ENCODE peak calls at places on chromosomes 12 and 14, in six cellular contexts. M is progenitor cell of endocrine pancreas, Y is pancreas, E is A549, U is breast epithelium, H is astrocyte of the spinal cord. D is an unnamed sample.

GRCh38 chr12:29796823-29797263 is 13.1 kb upstream of the TMTC1 start:
- DNase-seq in M (no peak), Y (peak), E (no peak), U (no peak), H (peak), D (no peak)

GRCh38 chr14:32073537-32074189 is 3.4 kb upstream of the ARHGAP5 start:
- DNase-seq in M (no peak), Y (peak), E (peak), U (no peak), H (peak), D (no peak)

GRCh38 chr12:113240395-113240794 is 19.1 kb downstream of the TPCN1 start:
- DNase-seq in M (no peak), Y (no peak), E (no peak), U (no peak), H (no peak), D (no peak)

GRCh38 chr12:119236372-119236771 is 57.6 kb downstream of the HSPB8 start:
- DNase-seq in M (no peak), Y (no peak), E (no peak), U (no peak), H (no peak), D (no peak)

GRCh38 chr14:102688290-102688689 is 89.0 kb upstream of the TRAF3 start:
- DNase-seq in M (no peak), Y (no peak), E (no peak), U (no peak), H (no peak), D (no peak)

GRCh38 chr12:88420460-88420859 is 159.8 kb downstream of the KITLG start:
- DNase-seq in M (no peak), Y (no peak), E (peak), U (no peak), H (peak), D (no peak)

GRCh38 chr14:75279739-75280447 is 1.3 kb downstream of the FOS start:
- DNase-seq in M (no peak), Y (peak), E (no peak), U (no peak), H (peak), D (no peak)

GRCh38 chr14:101476258-101476930 is 84.9 kb upstream of the DIO3 start:
- DNase-seq in M (no peak), Y (peak), E (no peak), U (no peak), H (no peak), D (no peak)

GRCh38 chr14:90546767-90547166 is 149.9 kb downstream of the CALM1 start:
- DNase-seq in M (no peak), Y (no peak), E (no peak), U (no peak), H (no peak), D (no peak)

GRCh38 chr14:32808574-32809098 is 130.0 kb upstream of the NPAS3 start:
- DNase-seq in M (no peak), Y (peak), E (no peak), U (no peak), H (peak), D (no peak)

GRCh38 chr12:89752331-89752730 is 43.7 kb upstream of the ATP2B1 start:
- DNase-seq in M (no peak), Y (no peak), E (no peak), U (no peak), H (no peak), D (no peak)

GRCh38 chr12:45349911-45350310 is 134.0 kb downstream of the ANO6 start:
- DNase-seq in M (no peak), Y (no peak), E (no peak), U (no peak), H (no peak), D (no peak)

GRCh38 chr14:50001146-50001998 is 108.5 kb downstream of the ARF6 start:
- DNase-seq in M (no peak), Y (peak), E (peak), U (peak), H (peak), D (no peak)

GRCh38 chr14:49999216-49999761 is 106.4 kb downstream of the ARF6 start:
- DNase-seq in M (no peak), Y (peak), E (peak), U (peak), H (peak), D (no peak)

GRCh38 chr14:50001999-50002925 is 109.4 kb downstream of the ARF6 start:
- DNase-seq in M (no peak), Y (peak), E (no peak), U (no peak), H (no peak), D (no peak)

GRCh38 chr14:49999826-50000214 is 106.9 kb downstream of the ARF6 start:
- DNase-seq in M (no peak), Y (no peak), E (no peak), U (no peak), H (no peak), D (no peak)

GRCh38 chr14:50000215-50001145 is 107.6 kb downstream of the ARF6 start:
- DNase-seq in M (no peak), Y (peak), E (peak), U (peak), H (peak), D (no peak)
- TF ChIP-seq CTCF in M (no peak), Y (no peak), E (no peak), U (no peak), H (no peak), D (no peak)

DNA sequence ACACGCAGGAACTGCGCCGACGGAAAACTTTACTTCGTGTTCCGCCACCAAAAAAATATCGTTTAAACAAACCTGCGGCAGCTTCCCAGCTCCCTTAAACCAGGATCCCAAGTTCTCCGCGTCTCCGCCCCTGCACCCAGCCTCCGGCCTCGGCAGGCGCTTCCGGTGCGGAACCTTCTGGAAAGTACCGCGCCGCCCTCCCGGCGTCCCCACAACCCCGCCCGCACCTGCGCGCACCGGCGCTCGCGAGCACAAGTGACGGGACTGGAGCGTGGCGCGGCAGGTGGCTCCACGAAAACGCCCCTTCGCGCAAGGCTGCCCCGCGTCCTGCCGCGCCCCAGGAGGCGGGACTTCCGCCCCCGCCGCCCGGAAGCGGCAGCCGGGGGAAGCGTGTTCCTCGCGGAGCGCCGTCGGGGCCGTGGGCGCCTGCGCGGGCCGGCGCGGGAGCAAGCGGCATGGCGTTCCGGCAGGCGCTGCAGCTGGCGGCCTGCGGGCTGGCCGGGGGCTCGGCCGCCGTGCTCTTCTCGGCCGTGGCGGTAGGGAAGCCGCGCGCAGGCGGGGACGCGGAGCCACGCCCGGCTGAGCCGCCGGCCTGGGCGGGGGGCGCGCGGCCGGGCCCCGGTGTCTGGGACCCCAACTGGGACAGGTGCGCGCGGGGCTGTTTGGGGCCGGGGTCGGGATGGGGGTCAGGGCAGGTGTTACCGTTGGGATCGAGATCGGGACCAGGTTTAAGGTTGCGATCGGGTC is at the start of gene PGAM5:
- DNase-seq in M (peak), Y (peak), E (peak), U (peak), H (peak), D (peak)
- TF ChIP-seq CTCF in M (no peak), Y (no peak), E (no peak), U (no peak), H (no peak), D (no peak)

DNA sequence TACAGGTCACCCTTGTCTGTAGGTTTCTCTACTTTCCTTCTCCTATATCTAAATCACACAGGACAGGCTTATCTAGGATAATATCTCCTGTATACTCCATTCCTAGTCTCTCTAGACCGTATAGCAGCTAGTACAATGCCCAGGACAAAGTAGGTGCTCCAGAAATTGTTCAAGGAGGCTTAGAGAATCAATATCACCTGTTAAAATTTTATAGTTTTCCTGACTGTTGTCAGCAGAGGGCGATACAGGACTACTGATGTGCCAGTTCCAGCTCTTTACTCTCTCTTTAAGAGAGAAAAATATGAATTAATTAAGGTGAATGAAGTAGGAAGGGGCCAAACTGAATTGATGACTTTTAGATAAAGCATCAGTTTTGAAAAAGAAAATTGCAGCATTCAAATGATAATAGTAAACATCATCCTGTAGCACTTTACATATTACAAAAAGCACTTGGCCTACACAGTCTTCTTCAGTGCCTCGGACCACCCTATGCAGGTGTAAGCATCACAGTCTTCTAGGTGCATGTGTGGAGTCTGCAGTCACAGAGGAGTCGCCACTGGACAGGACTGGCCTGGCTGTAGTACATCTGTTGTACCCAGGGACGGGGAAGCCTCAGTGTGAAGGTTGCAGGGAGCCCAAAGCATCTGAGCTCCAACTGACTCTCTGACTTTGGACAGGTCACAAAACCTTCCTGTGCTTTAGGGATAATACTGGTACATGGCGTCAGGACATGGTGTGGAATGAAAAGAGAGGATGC is 61.9 kb upstream of the MAX start:
- DNase-seq in M (no peak), Y (peak), E (peak), U (no peak), H (peak), D (peak)
- TF ChIP-seq CTCF in M (peak), Y (peak), E (peak), U (peak), H (peak), D (peak)

DNA sequence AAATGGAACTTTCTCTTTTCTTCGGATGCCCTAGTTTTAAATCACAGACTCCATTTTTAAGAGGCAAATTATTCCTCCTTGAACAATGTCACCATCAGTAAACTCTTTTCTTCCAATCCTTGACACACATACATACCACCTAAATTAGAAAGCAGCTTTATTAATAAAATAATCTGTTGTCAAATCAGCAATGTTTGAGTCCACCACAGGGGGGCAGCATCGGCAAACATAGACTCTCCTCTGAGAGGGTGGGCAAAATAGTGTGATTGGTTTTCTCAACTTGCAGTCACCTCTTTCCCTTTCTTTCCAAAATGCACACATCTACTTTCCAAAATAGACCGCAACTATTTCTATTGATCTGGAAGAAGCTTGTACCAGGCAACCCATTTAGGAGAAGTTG is 438.4 kb upstream of the OR4E1 start:
- DNase-seq in M (peak), Y (no peak), E (peak), U (no peak), H (no peak), D (no peak)
- TF ChIP-seq CTCF in M (peak), Y (no peak), E (peak), U (no peak), H (peak), D (peak)

DNA sequence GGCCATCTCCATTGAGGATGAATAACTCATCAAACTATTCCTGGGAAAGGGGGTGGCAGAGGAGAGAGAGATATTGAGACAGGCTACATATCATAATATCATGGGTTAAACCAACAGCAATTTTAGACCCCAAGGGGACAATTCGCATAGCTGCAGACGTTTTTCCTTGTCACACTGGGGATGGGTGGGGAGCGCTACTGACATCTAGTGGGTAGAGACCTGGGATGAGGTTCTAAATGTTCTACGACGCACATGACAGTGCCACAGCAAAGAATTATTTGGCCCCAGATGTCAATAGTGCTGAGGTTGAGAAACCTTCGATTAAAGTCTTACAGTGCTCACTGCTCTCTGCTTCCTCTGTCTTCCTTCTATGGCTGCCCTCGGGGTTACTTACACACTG is 425.6 kb downstream of the NRXN3 start:
- DNase-seq in M (no peak), Y (no peak), E (peak), U (no peak), H (no peak), D (no peak)
- TF ChIP-seq CTCF in M (peak), Y (no peak), E (no peak), U (no peak), H (peak), D (peak)

DNA sequence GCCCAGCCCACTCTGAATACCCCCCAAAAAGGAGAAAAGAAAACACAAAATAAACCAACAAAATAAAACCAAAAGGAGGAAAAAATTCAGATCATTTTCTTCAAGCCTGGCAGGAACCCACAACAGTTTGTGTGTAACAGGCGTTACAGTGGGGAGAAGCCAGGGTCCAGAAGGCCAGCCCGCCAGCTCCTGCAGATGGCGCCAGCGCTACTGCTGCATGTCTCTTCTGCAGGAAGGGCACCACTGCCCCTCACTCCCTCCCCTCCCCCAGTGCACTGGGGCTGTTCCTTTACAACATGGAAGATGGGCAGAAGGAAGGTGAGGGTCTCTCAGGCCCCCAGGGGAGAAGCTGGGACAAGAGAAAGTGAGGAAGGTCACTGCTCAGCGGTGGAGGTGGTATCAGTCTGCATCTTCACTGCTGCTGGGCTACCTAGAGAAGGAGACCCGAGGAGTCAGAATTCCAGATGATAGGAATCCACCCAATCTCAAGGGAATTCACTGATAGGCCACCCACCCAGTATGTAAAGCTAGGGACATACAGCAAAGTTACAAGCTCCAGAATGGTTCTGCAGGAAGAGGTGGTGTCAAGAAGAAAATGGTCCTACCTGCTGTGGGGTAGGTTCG is 2.3 kb upstream of the NOP2 start:
- DNase-seq in M (peak), Y (peak), E (peak), U (no peak), H (peak), D (peak)
- TF ChIP-seq CTCF in M (peak), Y (no peak), E (peak), U (no peak), H (peak), D (peak)

DNA sequence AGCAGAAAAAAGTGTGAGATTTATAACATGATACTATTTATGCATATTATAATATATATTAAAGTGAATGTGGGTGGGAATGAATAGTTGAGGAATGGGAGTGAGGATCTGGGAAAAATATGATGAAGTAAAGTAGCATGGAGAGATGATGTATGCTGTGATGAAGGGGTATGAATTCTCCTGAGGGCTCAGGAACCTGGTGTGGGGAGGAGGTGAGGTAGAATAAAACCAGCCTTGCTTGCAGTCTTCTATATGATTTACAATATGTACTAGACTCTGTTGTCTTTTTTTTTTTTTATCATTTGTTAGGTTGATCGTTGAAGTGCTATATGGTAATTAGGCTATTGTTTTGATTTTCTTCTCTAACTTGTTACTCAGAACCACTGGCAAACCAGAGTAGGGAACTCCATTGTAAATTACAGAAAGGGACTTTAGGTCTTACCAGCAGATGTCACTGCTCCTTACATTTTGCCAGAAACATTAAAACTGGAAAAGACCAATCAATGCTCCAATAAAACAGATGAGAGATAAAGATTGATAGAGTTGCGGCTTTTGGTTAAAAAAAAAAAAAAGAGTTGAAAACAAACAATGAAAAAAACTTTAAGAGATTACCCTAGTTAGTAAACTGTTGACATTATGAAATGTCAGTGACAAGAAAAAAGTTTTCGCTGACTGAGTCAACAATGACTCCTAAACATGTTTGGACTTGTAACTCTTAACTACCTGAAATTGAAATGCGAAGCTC is 39.9 kb downstream of the ATL1 start:
- DNase-seq in M (no peak), Y (no peak), E (peak), U (no peak), H (peak), D (no peak)
- TF ChIP-seq CTCF in M (peak), Y (peak), E (peak), U (peak), H (peak), D (peak)

D was measured in D721Med.